ENCODE peak calls at places on chromosomes 13 and 19, in five cellular contexts. P is IMR-90, F is D721Med, U is spleen, E is A549. K is an unnamed sample.

GRCh38 chr13:30880756-30881155 is 25.3 kb upstream of the MEDAG start:
- DNase-seq in P (peak), E (peak), F (no peak), U (no peak), K (no peak)

GRCh38 chr19:46295401-46296308 is 1.2 kb upstream of the HIF3A start:
- DNase-seq in U (no peak), E (no peak), P (no peak), F (peak), K (no peak)

GRCh38 chr13:22926176-22927007 is 254.4 kb upstream of the SGCG start:
- DNase-seq in F (no peak), P (no peak), U (peak), E (no peak), K (no peak)

GRCh38 chr13:112719016-112719415 is 29.2 kb downstream of the ATP11A start:
- DNase-seq in F (no peak), P (peak), U (peak), E (no peak), K (no peak)

GRCh38 chr13:112444001-112444311 is 67.8 kb downstream of the SPACA7 start:
- DNase-seq in P (peak), F (peak), E (peak), U (peak), K (peak)

GRCh38 chr13:44934724-44935123 is 54.5 kb downstream of the NUFIP1 start:
- DNase-seq in P (peak), E (no peak), F (no peak), U (no peak), K (no peak)

GRCh38 chr13:46914341-46914740 is 17.5 kb upstream of the HTR2A start:
- DNase-seq in U (no peak), E (no peak), F (no peak), P (no peak), K (no peak)

GRCh38 chr19:1449467-1450442 is at the start of gene APC2:
- DNase-seq in F (peak), P (peak), U (no peak), E (peak), K (peak)

GRCh38 chr19:45717983-45718650 is 12.6 kb downstream of the FBXO46 start:
- DNase-seq in P (no peak), U (peak), F (no peak), E (no peak), K (no peak)

GRCh38 chr19:32251634-32252332 is 93.6 kb upstream of the ZNF507 start:
- DNase-seq in F (no peak), E (no peak), P (no peak), U (no peak), K (no peak)

GRCh38 chr13:99432637-99433542 is 68.4 kb upstream of the TM9SF2 start:
- DNase-seq in F (no peak), U (peak), P (peak), E (peak), K (no peak)

GRCh38 chr13:35283856-35284255 is 192.6 kb downstream of the MAB21L1 start:
- DNase-seq in U (no peak), E (no peak), P (no peak), F (no peak), K (no peak)

GRCh38 chr19:29088761-29089160 is 124.2 kb downstream of the UQCRFS1 start:
- DNase-seq in F (no peak), E (no peak), P (no peak), U (no peak), K (peak)

GRCh38 chr19:40693896-40694295 is 3.4 kb upstream of the NUMBL start:
- DNase-seq in E (no peak), P (no peak), U (no peak), F (no peak), K (no peak)

GRCh38 chr19:29844891-29845575 is 33.2 kb downstream of the CCNE1 start:
- DNase-seq in E (peak), F (peak), P (peak), U (peak), K (peak)

GRCh38 chr19:10854350-10855089 is 6.3 kb downstream of the C19orf38 start:
- DNase-seq in F (no peak), E (no peak), U (no peak), P (no peak), K (no peak)

GRCh38 chr19:38290631-38291147 is 13.4 kb upstream of the C19orf33 start:
- DNase-seq in F (no peak), U (no peak), P (peak), E (no peak), K (no peak)

GRCh38 chr19:17605761-17606745 is 50.6 kb downstream of the COLGALT1 start:
- DNase-seq in F (no peak), P (peak), U (peak), E (peak), K (peak)

GRCh38 chr19:5048091-5048726 is 79.3 kb downstream of the KDM4B start:
- DNase-seq in U (peak), E (peak), F (peak), P (peak), K (peak)

DNA sequence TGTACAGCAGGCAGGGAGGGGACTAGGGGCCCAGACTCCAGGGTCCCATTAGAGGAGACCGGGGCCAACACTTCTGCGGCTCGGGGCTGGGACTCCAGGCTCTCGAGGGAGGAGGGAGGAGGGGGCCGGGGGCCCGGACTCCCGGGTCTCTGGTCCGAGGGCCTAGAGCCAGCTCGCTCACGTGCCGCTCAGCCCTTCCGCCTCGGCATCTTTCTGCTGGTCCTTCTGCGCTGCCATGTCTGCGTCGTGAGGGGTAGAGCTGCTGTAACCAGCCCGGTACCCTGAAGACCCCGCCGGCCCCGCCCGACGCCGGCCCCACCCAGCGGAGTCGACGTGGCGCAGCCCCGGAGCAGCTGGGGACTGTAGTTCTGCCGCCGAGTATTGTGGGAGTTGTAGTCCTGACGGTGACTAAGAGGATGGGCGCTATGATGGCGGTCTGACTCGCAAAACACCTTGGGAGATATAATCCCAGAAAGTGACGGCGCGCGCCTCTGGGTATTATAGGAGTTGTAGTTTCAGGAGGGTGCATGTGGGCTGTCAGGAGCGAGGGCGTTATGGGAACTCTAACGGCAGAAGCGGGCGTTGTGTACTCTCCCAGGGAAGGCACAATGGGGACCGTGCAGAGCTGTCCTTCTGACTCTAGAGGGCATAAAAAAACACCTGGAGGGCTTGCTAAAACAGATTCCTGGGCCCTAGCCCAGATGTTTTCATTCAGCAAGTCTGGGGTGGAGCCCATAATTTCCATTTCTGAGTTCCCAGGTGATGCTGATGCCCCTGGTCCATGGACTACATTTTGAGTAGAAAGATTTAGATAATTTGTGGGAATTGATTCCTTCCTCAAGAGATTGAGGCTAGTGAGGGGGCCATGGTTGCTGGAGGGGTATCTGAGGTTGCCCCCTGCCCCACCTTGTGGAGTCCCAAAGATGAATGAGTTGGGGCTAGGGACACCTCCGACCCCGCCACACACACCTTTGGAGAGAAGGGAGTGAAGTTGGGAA is at the start of gene RABAC1:
- DNase-seq in P (peak), F (peak), E (peak), U (peak), K (peak)
- TF ChIP-seq CTCF in P (no peak), F (no peak), E (peak), U (peak), K (peak)

DNA sequence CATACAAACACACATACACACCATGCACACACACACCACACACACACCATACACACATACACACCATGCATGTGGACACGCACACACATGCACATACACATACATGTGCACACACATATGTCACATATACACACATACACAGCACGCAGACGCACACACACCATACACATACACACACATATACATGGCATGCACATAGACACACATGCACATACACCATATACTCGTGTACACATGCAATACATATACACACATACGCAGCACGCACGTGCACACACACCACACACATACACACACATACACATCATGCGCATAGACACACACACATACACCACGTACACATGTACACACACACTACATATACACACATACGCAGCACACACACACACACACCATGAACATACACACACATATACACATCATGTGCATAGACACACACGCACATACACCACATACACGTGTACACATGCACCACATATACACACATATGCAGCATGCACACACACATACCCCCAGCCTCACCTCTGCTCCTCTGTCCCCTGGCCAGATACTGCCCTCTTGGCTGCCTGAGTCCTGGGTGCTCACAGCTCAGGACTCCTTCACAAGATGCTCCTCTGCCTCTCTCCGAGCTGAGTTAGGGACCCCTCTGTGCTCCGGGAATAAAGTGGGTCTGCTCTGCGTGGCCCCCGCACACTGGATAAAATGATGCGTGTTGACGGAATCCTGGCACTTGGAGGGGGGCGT is 70.9 kb upstream of the ARHGEF7 start:
- DNase-seq in U (no peak), P (no peak), E (no peak), F (no peak), K (no peak)
- TF ChIP-seq CTCF in U (no peak), P (no peak), E (no peak), F (no peak), K (no peak)

GRCh38 chr13:104532131-104532530 is 1465.9 kb upstream of the SLC10A2 start:
- DNase-seq in F (no peak), U (no peak), E (no peak), P (no peak), K (no peak)

GRCh38 chr13:104530741-104531140 is 1464.5 kb upstream of the SLC10A2 start:
- DNase-seq in U (no peak), P (no peak), F (no peak), E (no peak), K (no peak)

GRCh38 chr13:104534847-104535246 is 1468.6 kb upstream of the SLC10A2 start:
- DNase-seq in E (no peak), P (no peak), U (no peak), F (no peak), K (no peak)
- TF ChIP-seq CTCF in E (no peak), P (no peak), U (no peak), F (no peak), K (peak)

GRCh38 chr13:104594801-104595200 is 1528.6 kb upstream of the SLC10A2 start:
- DNase-seq in U (no peak), F (no peak), P (no peak), E (no peak), K (no peak)
- TF ChIP-seq CTCF in U (no peak), F (no peak), P (no peak), E (no peak), K (no peak)

DNA sequence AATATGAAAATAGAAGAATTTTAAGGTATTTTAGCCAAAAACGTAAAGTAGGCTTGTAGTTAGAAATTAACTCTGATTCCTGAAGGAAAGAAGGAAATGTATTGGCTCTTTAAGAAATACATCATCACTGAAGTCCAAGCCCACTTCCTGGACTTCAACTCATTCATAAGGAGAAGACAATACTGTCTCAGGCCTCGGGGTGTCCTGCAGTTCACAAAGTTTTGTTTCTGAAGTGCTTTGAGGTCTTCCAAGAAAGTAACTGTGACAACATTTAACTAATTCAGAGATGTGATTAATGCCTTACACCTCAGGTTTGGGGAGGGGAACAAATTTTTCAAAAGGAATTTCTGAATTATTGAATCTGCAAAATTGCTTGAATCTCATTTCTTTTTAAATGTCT is 65.8 kb upstream of the STARD13 start:
- DNase-seq in F (no peak), P (peak), E (no peak), U (no peak), K (no peak)
- TF ChIP-seq CTCF in F (no peak), P (no peak), E (no peak), U (no peak), K (no peak)

GRCh38 chr19:52601025-52601973 is 31.2 kb downstream of the ZNF701 start:
- DNase-seq in F (peak), U (peak), E (no peak), P (peak), K (peak)
- TF ChIP-seq CTCF in F (peak), U (peak), E (no peak), P (peak), K (peak)

GRCh38 chr13:80447747-80448146 is 106.8 kb upstream of the SPRY2 start:
- DNase-seq in P (no peak), E (no peak), U (no peak), F (no peak), K (no peak)

GRCh38 chr13:80454245-80454644 is 113.3 kb upstream of the SPRY2 start:
- DNase-seq in E (no peak), P (peak), F (no peak), U (no peak), K (no peak)

GRCh38 chr13:80448725-80449124 is 107.8 kb upstream of the SPRY2 start:
- DNase-seq in P (no peak), E (no peak), U (no peak), F (no peak), K (no peak)

DNA sequence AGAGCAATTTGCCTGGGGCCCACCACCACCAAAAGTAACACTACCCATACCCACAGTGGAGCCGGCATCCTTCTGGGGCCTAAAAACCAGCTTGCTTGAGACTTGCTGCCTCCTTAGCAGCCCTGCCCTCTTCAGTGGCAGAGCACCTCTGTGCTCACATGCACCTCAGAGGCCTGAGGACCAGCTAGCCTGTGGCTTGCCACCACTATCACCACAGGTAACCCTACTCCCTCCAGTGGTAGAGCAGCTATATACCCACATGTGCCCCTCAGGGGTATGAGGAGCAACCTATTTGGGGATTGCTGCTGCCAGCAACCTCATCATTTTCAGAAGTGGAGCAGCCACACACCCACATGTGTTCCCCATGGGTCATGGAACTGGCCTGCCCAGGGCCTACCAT is 111.4 kb upstream of the SPRY2 start:
- DNase-seq in E (no peak), P (no peak), F (no peak), U (no peak), K (no peak)
- TF ChIP-seq CTCF in E (no peak), P (no peak), F (no peak), U (no peak), K (no peak)

GRCh38 chr19:6396305-6396704 is 3.3 kb upstream of the GTF2F1 start:
- DNase-seq in U (no peak), P (no peak), E (no peak), F (no peak), K (no peak)

GRCh38 chr19:6394831-6395230 is 1.9 kb upstream of the GTF2F1 start:
- DNase-seq in P (no peak), F (no peak), E (no peak), U (no peak), K (no peak)

GRCh38 chr19:6392219-6393073 is 518 bp downstream of the GTF2F1 start:
- DNase-seq in U (no peak), E (no peak), P (no peak), F (peak), K (no peak)

GRCh38 chr19:6393982-6394412 is 1.0 kb upstream of the GTF2F1 start:
- DNase-seq in E (no peak), U (no peak), F (no peak), P (no peak), K (no peak)

GRCh38 chr19:6393074-6393981 is at the start of gene GTF2F1:
- DNase-seq in U (peak), E (peak), F (peak), P (peak), K (peak)
- TF ChIP-seq CTCF in U (peak), E (no peak), F (no peak), P (peak), K (no peak)

GRCh38 chr19:12733369-12733896 is 1.1 kb downstream of the TRIR start:
- DNase-seq in E (peak), U (no peak), F (no peak), P (peak), K (no peak)
- TF ChIP-seq CTCF in E (peak), U (peak), F (peak), P (peak), K (peak)